ENCODE peak calls at places on chromosomes 16 and 17, in eight cellular contexts. G, E, O, A, C, U, Q and W are unnamed samples.

GRCh38 chr17:75906143-75906884 is 1.6 kb upstream of the MRPL38 start:
- DNase-seq in G (no peak), E (no peak), O (no peak), A (no peak), C (no peak), U (no peak), Q (no peak), W (no peak)

GRCh38 chr17:44752953-44753861 is 5.6 kb upstream of the ADAM11 start:
- DNase-seq in G (no peak), E (no peak), O (no peak), A (no peak), C (no peak), U (no peak), Q (no peak), W (no peak)

GRCh38 chr17:47847341-47848197 is 3.4 kb downstream of the SP6 start:
- DNase-seq in G (peak), E (no peak), O (no peak), A (no peak), C (no peak), U (no peak), Q (no peak), W (peak)

GRCh38 chr16:57258226-57258909 is 13.3 kb downstream of the ARL2BP start:
- DNase-seq in G (no peak), E (no peak), O (peak), A (no peak), C (no peak), U (no peak), Q (no peak), W (no peak)

GRCh38 chr17:44444735-44445105 is 55.3 kb upstream of the ITGA2B start:
- DNase-seq in G (peak), E (no peak), O (no peak), A (no peak), C (no peak), U (no peak), Q (no peak), W (peak)

GRCh38 chr16:27446721-27447120 is 44.7 kb downstream of the IL21R start:
- DNase-seq in G (no peak), E (no peak), O (no peak), A (peak), C (no peak), U (peak), Q (no peak), W (no peak)

GRCh38 chr16:35364263-35364662 is 1904.9 kb downstream of the TP53TG3F start:
- DNase-seq in G (no peak), E (no peak), O (no peak), A (no peak), C (no peak), U (no peak), Q (no peak), W (no peak)

GRCh38 chr17:20997711-20998570 is 44.9 kb downstream of the USP22 start:
- DNase-seq in G (peak), E (no peak), O (peak), A (no peak), C (no peak), U (no peak), Q (no peak), W (no peak)

GRCh38 chr17:44417553-44417952 is 28.1 kb upstream of the ITGA2B start:
- DNase-seq in G (peak), E (no peak), O (no peak), A (no peak), C (no peak), U (no peak), Q (no peak), W (peak)

GRCh38 chr17:45846223-45846622 is 1.5 kb downstream of the SPPL2C start:
- DNase-seq in G (no peak), E (no peak), O (no peak), A (no peak), C (no peak), U (no peak), Q (no peak), W (no peak)

GRCh38 chr17:81991684-81992513 is 14.5 kb downstream of the ASPSCR1 start:
- DNase-seq in G (peak), E (no peak), O (peak), A (no peak), C (no peak), U (no peak), Q (peak), W (peak)

GRCh38 chr16:53504161-53504663 is 1.2 kb upstream of the AKTIP start:
- DNase-seq in G (peak), E (peak), O (peak), A (peak), C (no peak), U (no peak), Q (peak), W (peak)

GRCh38 chr16:24668481-24669001 is 60.9 kb upstream of the TNRC6A start:
- DNase-seq in G (peak), E (no peak), O (no peak), A (no peak), C (peak), U (no peak), Q (peak), W (peak)

GRCh38 chr17:80359422-80360110 is 55.4 kb upstream of the ENDOV start:
- DNase-seq in G (no peak), E (no peak), O (peak), A (no peak), C (no peak), U (no peak), Q (no peak), W (no peak)

GRCh38 chr16:50547340-50547865 is 793 bp upstream of the NKD1 start:
- DNase-seq in G (peak), E (peak), O (peak), A (peak), C (peak), U (peak), Q (no peak), W (no peak)

GRCh38 chr16:27067138-27067537 is 411 bp downstream of the C16orf82 start:
- DNase-seq in G (no peak), E (no peak), O (no peak), A (no peak), C (no peak), U (no peak), Q (no peak), W (peak)

GRCh38 chr16:6023449-6023848 is 925.9 kb upstream of the EEF2KMT start:
- DNase-seq in G (no peak), E (no peak), O (no peak), A (no peak), C (no peak), U (no peak), Q (no peak), W (no peak)

GRCh38 chr17:75627094-75627493 is 6.1 kb upstream of the SMIM5 start:
- DNase-seq in G (no peak), E (no peak), O (no peak), A (no peak), C (no peak), U (no peak), Q (no peak), W (no peak)

GRCh38 chr17:11779906-11780305 is 181.6 kb downstream of the DNAH9 start:
- DNase-seq in G (no peak), E (no peak), O (no peak), A (no peak), C (no peak), U (no peak), Q (no peak), W (no peak)

GRCh38 chr17:63946440-63947363 is 14.6 kb upstream of the CD79B start:
- DNase-seq in G (peak), E (no peak), O (no peak), A (peak), C (peak), U (peak), Q (peak), W (peak)

GRCh38 chr17:40664582-40665333 is at the start of gene KRT222:
- DNase-seq in G (peak), E (no peak), O (no peak), A (no peak), C (no peak), U (no peak), Q (no peak), W (no peak)

GRCh38 chr17:29212681-29213121 is 32.5 kb upstream of the MYO18A start:
- DNase-seq in G (peak), E (no peak), O (no peak), A (no peak), C (no peak), U (no peak), Q (no peak), W (peak)

GRCh38 chr17:20122236-20122879 is 113.2 kb downstream of the SPECC1 start:
- DNase-seq in G (no peak), E (peak), O (no peak), A (no peak), C (no peak), U (no peak), Q (no peak), W (no peak)

GRCh38 chr17:38907930-38908675 is 17.3 kb upstream of the LASP1NB start:
- DNase-seq in G (no peak), E (no peak), O (no peak), A (no peak), C (no peak), U (no peak), Q (no peak), W (no peak)

GRCh38 chr17:45371414-45372324 is 54.8 kb upstream of the MAP3K14 start:
- DNase-seq in G (peak), E (no peak), O (peak), A (no peak), C (peak), U (no peak), Q (peak), W (peak)

GRCh38 chr16:58647107-58647506 is 17.5 kb upstream of the CNOT1 start:
- DNase-seq in G (no peak), E (no peak), O (no peak), A (no peak), C (no peak), U (no peak), Q (no peak), W (no peak)

GRCh38 chr17:9475259-9475658 is 100.4 kb downstream of the STX8 start:
- DNase-seq in G (no peak), E (no peak), O (no peak), A (no peak), C (no peak), U (no peak), Q (no peak), W (no peak)

GRCh38 chr17:59752446-59752845 is 45.0 kb downstream of the VMP1 start:
- DNase-seq in G (peak), E (no peak), O (no peak), A (no peak), C (no peak), U (no peak), Q (no peak), W (peak)

GRCh38 chr17:10768766-10769383 is 35.0 kb downstream of the TMEM238L start:
- DNase-seq in G (no peak), E (no peak), O (peak), A (no peak), C (no peak), U (no peak), Q (no peak), W (peak)

GRCh38 chr17:32349503-32349853 is 479 bp upstream of the ZNF207 start:
- DNase-seq in G (peak), E (no peak), O (no peak), A (no peak), C (no peak), U (no peak), Q (peak), W (peak)

GRCh38 chr16:3484328-3485096 is 10.8 kb downstream of the C16orf90 start:
- DNase-seq in G (no peak), E (no peak), O (no peak), A (no peak), C (no peak), U (no peak), Q (no peak), W (no peak)

GRCh38 chr16:4115209-4115940 is 867 bp downstream of the ADCY9 start:
- DNase-seq in G (peak), E (peak), O (peak), A (peak), C (peak), U (peak), Q (peak), W (peak)